ENCODE peak calls at places on chromosomes 1 and 21, in five cellular contexts. K is psoas muscle, C is OCI-LY7, G is mesendoderm, M is fibroblast of the aortic adventitia. D is an unnamed sample.

GRCh38 chr1:183942933-183943693 is 94.4 kb downstream of the COLGALT2 start:
- DNase-seq in M (peak; percentile 95), G (peak; percentile 19), C (no peak), K (no peak), D (peak; percentile 39)

GRCh38 chr21:17386498-17386897 is 126.3 kb upstream of the CXADR start:
- DNase-seq in C (peak; percentile 35), G (peak; percentile 19), K (no peak), M (no peak), D (no peak)

GRCh38 chr1:172609528-172609927 is 49.4 kb upstream of the FASLG start:
- DNase-seq in K (no peak), G (peak; percentile 40), M (peak; percentile 35), C (peak; percentile 12), D (peak; percentile 48)

GRCh38 chr1:212950243-212951057 is at the start of gene VASH2:
- DNase-seq in G (peak; percentile 95), M (peak; percentile 56), C (peak; percentile 81), K (peak; percentile 85), D (peak; percentile 84)

GRCh38 chr21:38544681-38545080 is 46.4 kb upstream of the ERG start:
- DNase-seq in M (no peak), G (no peak), C (no peak), K (no peak), D (no peak)

GRCh38 chr1:52520149-52520548 is 32.7 kb downstream of the TUT4 start:
- DNase-seq in M (peak; percentile 87), G (no peak), C (no peak), K (no peak), D (no peak)

GRCh38 chr21:29017639-29018237 is 1.4 kb downstream of the RWDD2B start:
- DNase-seq in K (no peak), M (no peak), C (peak; percentile 30), G (no peak), D (no peak)

GRCh38 chr1:53371121-53371666 is 43.3 kb upstream of the LRP8 start:
- DNase-seq in M (no peak), G (peak; percentile 54), C (no peak), K (no peak), D (no peak)

GRCh38 chr1:12052008-12052573 is 11.0 kb upstream of the TNFRSF8 start:
- DNase-seq in K (peak; percentile 75), G (peak; percentile 75), C (no peak), M (peak; percentile 85), D (no peak)

GRCh38 chr1:171966426-171967220 is 125.3 kb downstream of the DNM3 start:
- DNase-seq in K (no peak), G (peak; percentile 23), C (no peak), M (no peak), D (no peak)

DNA sequence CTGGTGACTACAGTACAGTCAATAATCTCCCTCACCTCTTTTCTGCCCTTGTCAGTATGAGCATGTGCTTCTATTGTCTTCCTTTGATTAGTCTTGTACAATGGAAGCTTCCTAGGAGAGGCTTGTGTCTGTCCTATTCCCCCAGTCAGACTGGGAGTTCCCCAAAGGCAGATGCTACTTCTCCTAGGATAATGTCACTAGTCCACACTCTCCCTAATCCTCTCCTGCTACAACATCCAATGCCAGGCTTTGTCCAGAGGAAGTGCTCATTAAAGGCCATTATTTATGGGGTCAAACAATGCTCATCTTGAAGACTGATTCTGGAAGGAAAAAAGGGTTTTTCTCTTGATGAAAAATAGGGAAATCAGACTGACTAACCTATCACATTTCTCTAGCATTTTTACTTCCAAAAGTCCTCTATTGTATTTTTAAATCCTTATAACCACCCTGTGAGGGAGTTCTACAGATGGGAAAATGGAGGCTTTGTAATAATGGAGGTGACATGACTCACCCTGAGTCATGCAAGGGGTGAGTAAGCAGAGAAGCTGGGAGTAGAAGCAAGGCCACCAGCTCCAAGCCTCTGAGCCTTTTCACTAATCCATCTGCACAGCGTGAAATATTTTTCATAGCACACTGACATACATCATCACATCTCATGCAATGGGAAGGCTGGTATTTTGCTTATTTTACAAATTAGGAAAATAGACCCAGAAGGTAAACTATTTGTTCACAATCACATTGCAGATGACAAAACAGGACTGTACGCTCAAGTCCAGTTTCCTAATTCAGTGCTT is 97.0 kb downstream of the KCNH1 start:
- DNase-seq in M (no peak), K (no peak), G (peak; percentile 38), C (no peak), D (no peak)
- H3K4me3 ChIP-seq in M (no peak overlapping the region), K (no peak overlapping the region), G (no peak overlapping the region), C (no peak overlapping the region), D (no peak overlapping the region)

DNA sequence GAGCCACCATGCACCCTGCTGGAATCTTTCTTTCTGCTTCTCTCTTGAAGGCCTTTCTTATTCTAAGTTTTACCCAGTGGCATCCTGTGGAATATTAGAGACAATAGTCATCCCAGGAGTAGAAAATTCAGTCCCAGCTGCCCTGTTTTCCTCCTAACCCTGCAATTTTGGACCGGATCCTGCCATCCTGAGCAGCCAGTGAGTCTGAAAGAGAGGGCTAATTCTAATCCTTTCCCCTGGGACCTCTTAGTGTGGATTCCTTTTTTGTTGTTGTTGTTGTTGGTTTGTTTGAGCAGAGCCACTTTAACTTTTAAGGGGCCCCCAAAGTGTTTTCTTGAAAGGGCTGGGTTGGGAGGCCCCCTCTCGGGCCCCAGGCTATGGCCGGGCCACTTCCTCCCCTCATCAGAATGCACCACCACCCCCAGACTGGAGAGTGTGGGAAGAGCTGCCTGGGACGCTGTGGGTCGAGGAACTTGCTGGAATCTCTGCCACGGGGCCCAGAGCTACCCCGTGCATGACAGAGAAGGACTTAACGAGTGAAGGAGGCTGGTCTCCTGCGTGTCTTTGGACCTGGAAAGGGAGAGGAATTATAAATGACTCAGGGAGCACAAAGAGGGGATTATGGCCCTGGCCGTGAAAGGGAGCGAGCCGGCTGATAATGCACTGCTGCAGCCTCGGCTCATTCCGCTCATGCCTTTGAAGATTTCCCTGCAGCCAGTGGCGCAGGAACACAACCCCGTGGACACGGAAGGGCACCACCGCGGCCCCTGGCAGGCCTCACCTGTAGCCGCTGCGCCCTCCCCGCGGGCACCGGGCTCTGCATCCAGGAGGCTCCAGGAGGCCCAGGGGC is 81.0 kb upstream of the AKT3 start:
- DNase-seq in K (no peak), M (no peak), C (no peak), G (peak; percentile 86), D (no peak)
- H3K4me3 ChIP-seq in K (no peak overlapping the region), M (no peak overlapping the region), C (no peak overlapping the region), G (no peak overlapping the region), D (no peak overlapping the region)

GRCh38 chr1:111127923-111128643 is 11.8 kb downstream of the DRAM2 start:
- DNase-seq in M (no peak), K (no peak), C (peak; percentile 91), G (no peak), D (no peak)
- H3K4me3 ChIP-seq in M (no peak overlapping the region), K (no peak overlapping the region), C (peak overlapping the region; percentile 65), G (no peak overlapping the region), D (no peak overlapping the region)

DNA sequence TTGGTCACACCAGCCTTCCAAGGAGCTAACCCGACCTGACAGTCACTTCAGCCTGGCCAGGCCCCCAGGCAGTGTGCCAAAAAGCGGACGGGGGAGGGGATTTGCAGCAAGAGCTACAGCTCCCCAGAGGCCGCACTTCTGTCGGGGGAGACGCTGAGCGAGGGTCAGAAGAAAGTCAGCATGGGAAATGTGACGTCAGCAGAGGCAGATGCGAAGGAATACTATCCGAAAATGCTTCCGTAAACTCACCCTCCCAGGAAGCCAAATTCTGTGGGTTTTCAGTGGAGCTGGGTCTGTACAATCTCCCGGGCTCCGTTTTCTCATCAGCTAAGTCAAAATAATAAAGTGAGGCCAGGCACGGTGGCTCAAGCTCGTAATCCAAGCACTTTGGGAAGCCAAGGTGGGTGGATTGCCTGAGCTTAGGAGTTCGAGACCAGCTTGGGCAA is 28.5 kb upstream of the ECE1 start:
- DNase-seq in C (no peak), K (peak; percentile 91), M (peak; percentile 89), G (peak; percentile 71), D (no peak)
- H3K4me3 ChIP-seq in C (no peak overlapping the region), K (no peak overlapping the region), M (no peak overlapping the region), G (no peak overlapping the region), D (no peak overlapping the region)

GRCh38 chr1:61082336-61083013 is at the start of gene NFIA:
- DNase-seq in K (peak; percentile 41), G (peak; percentile 65), C (peak; percentile 50), M (peak; percentile 79), D (peak; percentile 53)
- H3K4me3 ChIP-seq in K (peak within 1 kb of the TSS; percentile 90), G (peak within 1 kb of the TSS; percentile 52), C (peak within 1 kb of the TSS; percentile 83), M (peak within 1 kb of the TSS; percentile 78), D (peak within 1 kb of the TSS; percentile 79)